ENCODE peak calls at places on chromosomes 11 and 22, in six cellular contexts. L, U, C, A, V and R are unnamed samples.

GRCh38 chr11:120221115-120221752 is 10.4 kb downstream of the OAF start:
- DNase-seq in V (no peak), A (no peak), U (no peak), C (no peak), L (peak; percentile 78), R (no peak)

GRCh38 chr11:47899801-47900200 is 51.7 kb upstream of the NUP160 start:
- DNase-seq in L (peak; percentile 19), U (no peak), C (peak; percentile 73), A (no peak), V (no peak), R (no peak)

GRCh38 chr11:75784085-75784478 is 15.5 kb downstream of the DGAT2 start:
- DNase-seq in C (no peak), V (no peak), A (no peak), U (no peak), L (no peak), R (no peak)

GRCh38 chr11:105181521-105181920 is 42.0 kb upstream of the CARD18 start:
- DNase-seq in V (no peak), C (no peak), L (no peak), U (peak; percentile 78), A (no peak), R (peak; percentile 47)

GRCh38 chr11:15280393-15280792 is 165.7 kb downstream of the INSC start:
- DNase-seq in V (no peak), U (no peak), L (no peak), C (no peak), A (no peak), R (no peak)

GRCh38 chr11:32137263-32137662 is 46.4 kb downstream of the RCN1 start:
- DNase-seq in C (no peak), U (peak; percentile 99), L (no peak), V (no peak), A (peak; percentile 92), R (peak; percentile 80)

GRCh38 chr11:13462311-13462927 is 603 bp downstream of the BTBD10 start:
- DNase-seq in L (peak; percentile 78), A (peak; percentile 72), U (no peak), C (peak; percentile 45), V (peak; percentile 75), R (peak; percentile 56)

GRCh38 chr22:31630331-31631329 is 31.4 kb downstream of the PISD start:
- DNase-seq in A (peak; percentile 71), C (peak; percentile 80), V (peak; percentile 86), U (peak; percentile 85), L (peak; percentile 81), R (peak; percentile 70)

GRCh38 chr11:1389932-1390587 is at the start of gene BRSK2:
- DNase-seq in V (no peak), U (no peak), A (no peak), L (no peak), C (no peak), R (no peak)

GRCh38 chr22:27212617-27213177 is 555.3 kb downstream of the MIAT start:
- DNase-seq in C (no peak), U (peak; percentile 98), A (no peak), V (peak; percentile 91), L (peak; percentile 69), R (peak; percentile 81)

GRCh38 chr22:46748206-46748947 is 10.3 kb upstream of the CERK start:
- DNase-seq in C (no peak), L (no peak), A (no peak), U (no peak), V (no peak), R (no peak)

GRCh38 chr11:93587858-93588581 is 44.8 kb upstream of the SMCO4 start:
- DNase-seq in A (no peak), L (no peak), C (no peak), V (no peak), U (no peak), R (no peak)

GRCh38 chr11:2199466-2200341 is 28.1 kb upstream of the TH start:
- DNase-seq in U (no peak), L (no peak), A (no peak), C (no peak), V (no peak), R (no peak)

GRCh38 chr11:64854534-64855502 is 10.4 kb upstream of the CDC42BPG start:
- DNase-seq in C (no peak), L (peak; percentile 85), U (peak; percentile 77), A (peak; percentile 96), V (peak; percentile 97), R (peak; percentile 97)

GRCh38 chr11:112437096-112437495 is 176.4 kb upstream of the PLET1 start:
- DNase-seq in V (no peak), U (no peak), A (no peak), L (no peak), C (no peak), R (no peak)

GRCh38 chr11:12205330-12205729 is 94.9 kb downstream of the MICAL2 start:
- DNase-seq in L (no peak), U (no peak), V (no peak), A (no peak), C (no peak), R (no peak)

GRCh38 chr11:46298699-46299424 is 21.4 kb downstream of the CREB3L1 start:
- DNase-seq in V (no peak), L (no peak), U (peak; percentile 89), C (no peak), A (peak; percentile 70), R (peak; percentile 84)

GRCh38 chr11:46295312-46295995 is 18.0 kb downstream of the CREB3L1 start:
- DNase-seq in V (no peak), C (peak; percentile 82), U (peak; percentile 82), A (peak; percentile 86), L (peak; percentile 70), R (peak; percentile 72)

GRCh38 chr11:46294365-46295309 is 17.2 kb downstream of the CREB3L1 start:
- DNase-seq in C (no peak), L (no peak), V (no peak), U (peak; percentile 67), A (no peak), R (peak; percentile 31)

GRCh38 chr11:46295996-46296519 is 18.6 kb downstream of the CREB3L1 start:
- DNase-seq in A (no peak), U (peak; percentile 35), C (no peak), V (no peak), L (no peak), R (no peak)

GRCh38 chr11:46296520-46297448 is 19.3 kb downstream of the CREB3L1 start:
- DNase-seq in L (no peak), U (peak; percentile 98), C (no peak), A (no peak), V (no peak), R (no peak)
- TF ChIP-seq CTCF in L (no peak), U (peak; percentile 91), C (peak; percentile 14), A (no peak), V (no peak), R (no peak)

GRCh38 chr11:126174816-126175215 is 36.6 kb downstream of the RPUSD4 start:
- DNase-seq in C (no peak), L (no peak), V (no peak), A (no peak), U (no peak), R (no peak)
- TF ChIP-seq CTCF in C (no peak), L (no peak), V (no peak), A (no peak), U (no peak), R (no peak)

GRCh38 chr11:102061276-102061675 is 14.0 kb downstream of the CFAP300 start:
- DNase-seq in V (no peak), U (peak; percentile 64), A (no peak), L (no peak), C (no peak), R (peak; percentile 25)
- TF ChIP-seq CTCF in V (no peak), U (peak; percentile 74), A (no peak), L (no peak), C (no peak), R (no peak)

GRCh38 chr22:22702159-22702873 is 57.9 kb downstream of the GGTLC2 start:
- DNase-seq in C (no peak), L (peak; percentile 44), U (no peak), A (no peak), V (peak; percentile 53), R (peak; percentile 53)
- TF ChIP-seq CTCF in C (peak; percentile 72), L (no peak), U (peak; percentile 54), A (no peak), V (no peak), R (peak; percentile 43)